ENCODE peak calls at places on chromosomes 4 and X, in six cellular contexts. L, N, G, Y, O and U are unnamed samples.
A peak's percentile ranks its signal among the peaks of the same experiment; 100 is the strongest.

GRCh38 chr4:89275587-89275986 is 32.0 kb downstream of the GPRIN3 start:
- DNase-seq in Y (no peak), N (no peak), L (no peak), G (no peak), O (peak; percentile 74), U (no peak)

GRCh38 chrX:40007136-40007535 is 90.6 kb downstream of the BCOR start:
- DNase-seq in G (no peak), O (no peak), N (no peak), L (no peak), Y (no peak), U (peak; percentile 33)

GRCh38 chr4:104524591-104524990 is 29.9 kb upstream of the CXXC4 start:
- DNase-seq in Y (no peak), G (peak; percentile 4), O (no peak), L (no peak), N (no peak), U (no peak)

GRCh38 chrX:47176101-47176740 is 17.4 kb upstream of the UBA1 start:
- DNase-seq in G (no peak), L (no peak), N (no peak), O (no peak), Y (no peak), U (no peak)

GRCh38 chr4:26288308-26288982 is 32.4 kb upstream of the RBPJ start:
- DNase-seq in N (no peak), G (peak; percentile 47), Y (no peak), L (peak; percentile 21), O (peak; percentile 39), U (no peak)

GRCh38 chr4:171534391-171534790 is 278.8 kb upstream of the GALNTL6 start:
- DNase-seq in N (no peak), Y (no peak), L (no peak), G (no peak), O (no peak), U (no peak)

GRCh38 chr4:82050806-82051205 is 323.0 kb downstream of the HNRNPD start:
- DNase-seq in O (no peak), N (no peak), Y (no peak), L (no peak), G (no peak), U (no peak)

GRCh38 chr4:137519406-137519805 is 12.9 kb downstream of the PCDH18 start:
- DNase-seq in L (peak; percentile 67), G (peak; percentile 77), N (no peak), O (no peak), Y (no peak), U (no peak)

GRCh38 chrX:71216446-71216845 is 6.6 kb upstream of the GJB1 start:
- DNase-seq in L (no peak), N (no peak), G (no peak), O (peak; percentile 9), Y (no peak), U (no peak)

GRCh38 chr4:146975535-146975934 is 29.9 kb upstream of the TTC29 start:
- DNase-seq in N (no peak), L (no peak), G (no peak), Y (no peak), O (no peak), U (no peak)

GRCh38 chr4:133095591-133095990 is 53.5 kb upstream of the PCDH10 start:
- DNase-seq in Y (no peak), L (no peak), O (no peak), G (no peak), N (no peak), U (no peak)

DNA sequence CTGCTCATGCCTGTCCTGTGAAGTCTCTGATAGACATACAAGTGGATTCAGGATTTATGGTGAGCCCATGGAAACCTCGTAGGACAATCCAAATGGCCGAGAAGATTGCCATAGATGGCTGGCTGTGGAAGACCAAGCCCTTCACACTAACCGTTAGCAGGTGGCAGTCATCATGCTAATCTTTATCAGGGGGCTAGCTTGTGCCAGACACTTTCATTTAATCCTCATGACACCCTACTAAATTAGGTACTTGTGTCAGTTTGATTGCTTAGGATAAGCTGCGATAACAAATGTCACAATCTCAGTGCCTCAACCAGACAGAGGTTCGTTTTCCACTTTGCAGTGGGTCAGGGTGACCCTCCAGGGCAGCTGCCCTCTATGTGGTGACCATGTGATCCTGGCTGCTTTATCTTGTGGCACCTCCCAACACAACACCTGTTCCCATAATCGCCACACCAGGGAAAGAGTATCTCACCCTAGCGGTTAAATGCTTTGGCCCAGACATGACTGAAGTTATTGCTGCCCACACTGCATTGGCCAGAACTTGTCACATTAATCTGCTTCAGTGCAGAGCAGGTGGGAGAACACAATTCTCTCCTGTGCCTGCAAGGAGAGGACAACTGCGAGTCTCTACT is 60.8 kb downstream of the REPS2 start:
- DNase-seq in L (peak; percentile 34), O (peak; percentile 41), N (no peak), G (no peak), Y (no peak), U (peak; percentile 11)
- TF ChIP-seq CTCF in L (peak; percentile 33), O (peak; percentile 36), N (peak; percentile 43), G (peak; percentile 67), Y (peak; percentile 20), U (peak; percentile 31)

DNA sequence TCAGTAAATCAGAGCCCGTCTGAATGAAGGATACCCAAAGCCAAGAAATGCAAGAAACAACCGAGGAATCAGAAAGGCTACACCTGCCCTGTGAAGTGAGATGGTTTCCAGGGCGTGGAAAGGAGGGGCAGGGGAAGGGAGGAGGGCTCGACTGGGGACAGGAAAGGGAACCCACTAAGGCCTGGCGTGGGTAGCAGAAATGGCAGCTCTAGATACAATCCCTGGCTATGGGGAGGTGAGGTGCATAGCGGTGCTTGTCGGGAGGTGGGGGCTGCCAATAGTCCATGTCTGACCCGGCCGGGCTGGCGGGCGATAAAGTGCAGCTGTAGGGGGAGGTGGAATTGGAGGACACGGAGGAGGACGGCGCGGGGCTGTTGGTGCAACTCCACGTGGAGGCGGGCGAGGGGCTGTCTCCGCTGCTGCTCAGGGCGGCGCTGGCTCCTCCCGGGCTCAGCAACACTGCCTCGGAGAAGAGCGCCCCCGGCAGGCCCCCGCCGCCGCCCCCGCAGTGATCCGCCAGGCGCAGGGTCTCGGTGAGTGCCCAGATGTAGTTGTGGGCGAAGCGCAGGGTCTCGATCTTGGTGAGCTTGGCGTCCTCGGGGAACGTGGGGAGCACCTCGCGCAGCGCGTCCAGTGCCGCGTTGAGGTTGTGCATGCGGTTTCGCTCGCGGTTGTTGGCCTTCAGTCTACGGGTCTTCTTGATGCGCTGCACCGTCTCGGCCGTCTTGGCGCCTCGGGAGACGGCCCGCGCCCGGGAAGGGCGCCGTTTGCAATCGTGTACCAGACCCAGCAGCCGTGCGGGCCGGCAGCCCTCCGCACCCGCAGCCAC is 1.3 kb downstream of the NEUROG2 start:
- DNase-seq in Y (no peak), L (no peak), N (peak; percentile 31), O (no peak), G (no peak), U (peak; percentile 54)
- TF ChIP-seq CTCF in Y (no peak), L (no peak), N (no peak), O (no peak), G (no peak), U (no peak)

DNA sequence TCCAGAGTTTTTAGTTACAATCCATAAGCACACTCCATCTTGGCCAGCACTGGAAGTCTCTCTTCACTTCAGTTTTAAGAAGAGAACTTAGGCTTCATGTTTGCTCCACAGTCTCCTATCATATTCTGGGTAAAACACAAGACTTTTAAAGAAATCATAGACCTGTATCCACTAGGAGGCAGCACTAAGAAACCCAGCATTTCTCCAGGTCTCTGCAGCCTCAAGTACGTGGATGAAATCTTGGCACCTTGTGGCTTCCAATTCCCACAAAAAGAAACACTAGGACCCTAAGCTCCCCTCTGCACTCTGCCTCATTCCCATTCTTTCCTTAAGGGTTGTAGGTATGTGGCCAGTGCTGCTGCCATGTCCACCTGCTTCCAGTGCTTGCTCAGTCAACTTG is 367.3 kb upstream of the CASK start:
- DNase-seq in L (peak; percentile 17), O (no peak), N (no peak), Y (no peak), G (peak; percentile 1), U (no peak)
- TF ChIP-seq CTCF in L (no peak), O (no peak), N (peak; percentile 30), Y (no peak), G (no peak), U (no peak)

DNA sequence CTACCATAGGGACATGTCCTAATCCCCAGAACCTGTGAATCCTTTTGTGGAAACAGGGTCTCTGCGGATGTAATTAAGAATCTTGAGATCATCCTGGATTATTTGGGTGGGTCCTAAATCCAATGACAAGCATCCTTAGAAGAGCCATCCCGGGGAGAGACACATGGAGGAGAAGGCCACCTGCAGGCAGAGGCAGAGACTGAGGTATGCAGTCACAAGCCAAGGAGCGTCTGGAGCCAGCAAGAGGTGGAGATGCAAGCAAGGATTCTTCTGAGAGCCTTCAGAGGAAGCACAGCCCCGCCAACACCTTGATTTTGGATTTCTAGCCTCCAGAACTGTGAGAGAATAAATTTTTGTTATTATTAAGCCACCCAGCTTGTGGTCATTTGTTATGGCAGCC is 13.8 kb upstream of the FAT1 start:
- DNase-seq in N (no peak), Y (no peak), O (no peak), L (no peak), G (no peak), U (no peak)
- TF ChIP-seq CTCF in N (no peak), Y (no peak), O (no peak), L (no peak), G (no peak), U (no peak)

GRCh38 chr4:83323136-83323535 is 11.5 kb downstream of the HPSE start:
- DNase-seq in G (no peak), L (no peak), O (no peak), N (no peak), Y (no peak), U (no peak)

GRCh38 chr4:83331959-83332358 is 2.7 kb downstream of the HPSE start:
- DNase-seq in L (no peak), O (no peak), N (no peak), Y (no peak), G (no peak), U (no peak)

GRCh38 chr4:83326546-83326945 is 8.1 kb downstream of the HPSE start:
- DNase-seq in Y (no peak), L (no peak), G (no peak), O (no peak), N (no peak), U (no peak)

GRCh38 chr4:83329521-83330105 is 5.0 kb downstream of the HPSE start:
- DNase-seq in G (peak; percentile 11), N (no peak), Y (no peak), O (no peak), L (peak; percentile 76), U (no peak)

DNA sequence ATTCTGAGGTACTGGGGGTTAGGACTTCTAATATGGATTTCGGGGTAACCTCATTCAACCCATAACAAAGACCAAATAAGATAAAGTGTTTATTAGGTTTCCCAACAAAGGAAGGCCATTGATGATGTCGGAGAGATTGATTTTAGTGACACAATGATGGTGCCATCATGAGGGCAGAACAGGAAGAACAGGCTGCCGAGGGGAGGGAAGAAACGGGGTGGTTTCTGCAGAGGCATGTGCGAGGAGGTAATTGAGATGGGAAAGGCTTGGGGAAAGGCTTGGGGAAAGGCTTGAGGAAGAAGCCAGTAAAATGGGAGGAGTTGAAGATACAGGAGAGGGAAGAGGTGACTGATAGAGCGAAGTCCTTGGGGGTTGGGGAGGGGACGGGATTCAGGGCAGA is 6.2 kb downstream of the HPSE start:
- DNase-seq in G (no peak), L (peak; percentile 9), N (no peak), O (no peak), Y (no peak), U (no peak)
- TF ChIP-seq CTCF in G (peak; percentile 41), L (peak; percentile 15), N (peak; percentile 32), O (no peak), Y (no peak), U (no peak)